ENCODE peak calls at places on chromosome 16, in ten cellular contexts. One of them, this sample, is unnamed.

GRCh38 chr16:4591706-4592470 is 22.8 kb downstream of the UBALD1 start:
- DNase-seq in kidney glomerular epithelial cell: no peak
- DNase-seq in stomach: no peak
- DNase-seq in KBM-7: no peak
- DNase-seq in CD8-positive, alpha-beta memory T cell: no peak
- DNase-seq in mesendoderm: no peak
- DNase-seq in T-helper 1 cell: no peak
- DNase-seq in ecto neural progenitor cell: no peak
- DNase-seq in colonic mucosa: no peak
- DNase-seq in activated T-cell treated with anti-CD3 and anti-CD28 coated beads for 1 hour: no peak
- DNase-seq in this sample: no peak

GRCh38 chr16:75254359-75254837 is 3.0 kb upstream of the BCAR1 start:
- DNase-seq in KBM-7: no peak
- DNase-seq in stomach: no peak
- DNase-seq in colonic mucosa: peak
- DNase-seq in kidney glomerular epithelial cell: peak
- DNase-seq in ecto neural progenitor cell: peak
- DNase-seq in T-helper 1 cell: no peak
- DNase-seq in mesendoderm: peak
- DNase-seq in activated T-cell treated with anti-CD3 and anti-CD28 coated beads for 1 hour: no peak
- DNase-seq in CD8-positive, alpha-beta memory T cell: no peak
- DNase-seq in this sample: no peak

GRCh38 chr16:10729649-10730048 is 14.0 kb upstream of the NUBP1 start:
- DNase-seq in T-helper 1 cell: no peak
- DNase-seq in mesendoderm: peak
- DNase-seq in ecto neural progenitor cell: no peak
- DNase-seq in kidney glomerular epithelial cell: peak
- DNase-seq in stomach: no peak
- DNase-seq in activated T-cell treated with anti-CD3 and anti-CD28 coated beads for 1 hour: no peak
- DNase-seq in KBM-7: no peak
- DNase-seq in colonic mucosa: no peak
- DNase-seq in CD8-positive, alpha-beta memory T cell: no peak
- DNase-seq in this sample: no peak

GRCh38 chr16:9647981-9648701 is 534.1 kb downstream of the GRIN2A start:
- DNase-seq in activated T-cell treated with anti-CD3 and anti-CD28 coated beads for 1 hour: no peak
- DNase-seq in colonic mucosa: peak
- DNase-seq in T-helper 1 cell: no peak
- DNase-seq in mesendoderm: peak
- DNase-seq in stomach: no peak
- DNase-seq in ecto neural progenitor cell: no peak
- DNase-seq in kidney glomerular epithelial cell: peak
- DNase-seq in CD8-positive, alpha-beta memory T cell: no peak
- DNase-seq in KBM-7: peak
- DNase-seq in this sample: no peak

GRCh38 chr16:86298166-86299131 is 211.9 kb upstream of the FOXF1 start:
- DNase-seq in activated T-cell treated with anti-CD3 and anti-CD28 coated beads for 1 hour: no peak
- DNase-seq in stomach: no peak
- DNase-seq in KBM-7: no peak
- DNase-seq in mesendoderm: no peak
- DNase-seq in CD8-positive, alpha-beta memory T cell: no peak
- DNase-seq in T-helper 1 cell: no peak
- DNase-seq in kidney glomerular epithelial cell: no peak
- DNase-seq in ecto neural progenitor cell: no peak
- DNase-seq in colonic mucosa: no peak
- DNase-seq in this sample: no peak

GRCh38 chr16:87723224-87723619 is 42.6 kb downstream of the KLHDC4 start:
- DNase-seq in T-helper 1 cell: no peak
- DNase-seq in ecto neural progenitor cell: no peak
- DNase-seq in mesendoderm: no peak
- DNase-seq in colonic mucosa: no peak
- DNase-seq in kidney glomerular epithelial cell: peak
- DNase-seq in stomach: peak
- DNase-seq in KBM-7: no peak
- DNase-seq in activated T-cell treated with anti-CD3 and anti-CD28 coated beads for 1 hour: no peak
- DNase-seq in CD8-positive, alpha-beta memory T cell: no peak
- DNase-seq in this sample: peak

GRCh38 chr16:68298907-68299515 is 11.7 kb downstream of the SLC7A6OS start:
- DNase-seq in kidney glomerular epithelial cell: peak
- DNase-seq in stomach: peak
- DNase-seq in colonic mucosa: no peak
- DNase-seq in ecto neural progenitor cell: peak
- DNase-seq in mesendoderm: peak
- DNase-seq in CD8-positive, alpha-beta memory T cell: no peak
- DNase-seq in activated T-cell treated with anti-CD3 and anti-CD28 coated beads for 1 hour: no peak
- DNase-seq in KBM-7: no peak
- DNase-seq in T-helper 1 cell: no peak
- DNase-seq in this sample: no peak

GRCh38 chr16:49592507-49593422 is 219.2 kb downstream of the C16orf78 start:
- DNase-seq in kidney glomerular epithelial cell: no peak
- DNase-seq in colonic mucosa: no peak
- DNase-seq in stomach: peak
- DNase-seq in activated T-cell treated with anti-CD3 and anti-CD28 coated beads for 1 hour: peak
- DNase-seq in ecto neural progenitor cell: peak
- DNase-seq in KBM-7: peak
- DNase-seq in T-helper 1 cell: peak
- DNase-seq in CD8-positive, alpha-beta memory T cell: peak
- DNase-seq in mesendoderm: peak
- DNase-seq in this sample: no peak

GRCh38 chr16:11562941-11563340 is 23.8 kb downstream of the LITAF start:
- DNase-seq in mesendoderm: no peak
- DNase-seq in activated T-cell treated with anti-CD3 and anti-CD28 coated beads for 1 hour: no peak
- DNase-seq in stomach: no peak
- DNase-seq in CD8-positive, alpha-beta memory T cell: peak
- DNase-seq in T-helper 1 cell: no peak
- DNase-seq in KBM-7: no peak
- DNase-seq in ecto neural progenitor cell: no peak
- DNase-seq in colonic mucosa: no peak
- DNase-seq in kidney glomerular epithelial cell: no peak
- DNase-seq in this sample: no peak

GRCh38 chr16:81738831-81739496 is 40.1 kb upstream of the PLCG2 start:
- DNase-seq in mesendoderm: no peak
- DNase-seq in kidney glomerular epithelial cell: no peak
- DNase-seq in T-helper 1 cell: no peak
- DNase-seq in activated T-cell treated with anti-CD3 and anti-CD28 coated beads for 1 hour: no peak
- DNase-seq in colonic mucosa: peak
- DNase-seq in KBM-7: peak
- DNase-seq in ecto neural progenitor cell: no peak
- DNase-seq in stomach: peak
- DNase-seq in CD8-positive, alpha-beta memory T cell: no peak
- DNase-seq in this sample: no peak

GRCh38 chr16:85522842-85523601 is 90.1 kb upstream of the GSE1 start:
- DNase-seq in ecto neural progenitor cell: no peak
- DNase-seq in T-helper 1 cell: no peak
- DNase-seq in mesendoderm: peak
- DNase-seq in stomach: peak
- DNase-seq in colonic mucosa: peak
- DNase-seq in activated T-cell treated with anti-CD3 and anti-CD28 coated beads for 1 hour: no peak
- DNase-seq in kidney glomerular epithelial cell: no peak
- DNase-seq in KBM-7: no peak
- DNase-seq in CD8-positive, alpha-beta memory T cell: no peak
- DNase-seq in this sample: no peak

This sample was measured in kidney epithelial cell.